ENCODE peak calls at places on chromosomes 1 and 21, in ten cellular contexts. K is H9, E is Right ventricle myocardium inferior, L is thoracic aorta, Z is neuronal stem cell, N is EL, F is neural progenitor cell, X is NCI-H1092, C is posterior cingulate gyrus, Y is GM10248. S is an unnamed sample.

GRCh38 chr21:44051462-44051941 is 39.4 kb downstream of the TRAPPC10 start:
- DNase-seq in K (no peak), E (peak; percentile 75), L (no peak), Z (no peak), N (no peak), F (no peak), X (no peak), C (peak; percentile 47), Y (no peak), S (no peak)

GRCh38 chr1:8388732-8389562 is 71.0 kb downstream of the SLC45A1 start:
- DNase-seq in K (no peak), E (no peak), L (no peak), Z (no peak), N (no peak), F (no peak), X (no peak), C (no peak), Y (no peak), S (no peak)

GRCh38 chr1:235297579-235297978 is 30.4 kb downstream of the ARID4B start:
- DNase-seq in K (no peak), E (no peak), L (no peak), Z (no peak), N (peak; percentile 18), F (no peak), X (no peak), C (no peak), Y (no peak), S (no peak)

GRCh38 chr1:108884968-108885367 is 8.2 kb downstream of the GPSM2 start:
- DNase-seq in K (no peak), E (no peak), L (no peak), Z (no peak), N (no peak), F (no peak), X (no peak), C (no peak), Y (no peak), S (no peak)

GRCh38 chr1:17605582-17606344 is 66.3 kb downstream of the ARHGEF10L start:
- DNase-seq in K (no peak), E (no peak), L (peak; percentile 49), Z (no peak), N (no peak), F (no peak), X (peak; percentile 80), C (no peak), Y (no peak), S (no peak)

GRCh38 chr1:26274801-26275425 is 5.0 kb upstream of the SH3BGRL3 start:
- DNase-seq in K (no peak), E (no peak), L (no peak), Z (no peak), N (peak; percentile 50), F (no peak), X (no peak), C (no peak), Y (no peak), S (no peak)

GRCh38 chr1:48810740-48811139 is 34.0 kb upstream of the BEND5 start:
- DNase-seq in K (no peak), E (no peak), L (no peak), Z (no peak), N (no peak), F (no peak), X (no peak), C (no peak), Y (no peak), S (no peak)

GRCh38 chr1:145892486-145893087 is 6.9 kb upstream of the ANKRD35 start:
- DNase-seq in K (no peak), E (no peak), L (no peak), Z (no peak), N (peak; percentile 34), F (no peak), X (peak; percentile 54), C (no peak), Y (no peak), S (no peak)

GRCh38 chr1:180611016-180611930 is 20.5 kb upstream of the XPR1 start:
- DNase-seq in K (no peak), E (no peak), L (no peak), Z (no peak), N (peak; percentile 30), F (no peak), X (no peak), C (no peak), Y (no peak), S (peak; percentile 88)

GRCh38 chr1:214135886-214136285 is 145.1 kb upstream of the SMYD2 start:
- DNase-seq in K (peak; percentile 47), E (no peak), L (no peak), Z (no peak), N (peak; percentile 43), F (no peak), X (no peak), C (no peak), Y (no peak), S (no peak)

GRCh38 chr1:29900727-29901126 is 664.4 kb downstream of the PTPRU start:
- DNase-seq in K (no peak), E (no peak), L (no peak), Z (no peak), N (no peak), F (no peak), X (peak; percentile 86), C (no peak), Y (no peak), S (no peak)

GRCh38 chr21:42350271-42350885 is 416 bp downstream of the TFF2 start:
- DNase-seq in K (no peak), E (no peak), L (no peak), Z (no peak), N (no peak), F (no peak), X (no peak), C (no peak), Y (no peak), S (no peak)

GRCh38 chr1:230794431-230794830 is 47.2 kb downstream of the CAPN9 start:
- DNase-seq in K (no peak), E (no peak), L (no peak), Z (no peak), N (peak; percentile 8), F (no peak), X (no peak), C (peak; percentile 56), Y (no peak), S (no peak)

GRCh38 chr1:108357802-108358201 is 92.3 kb upstream of the NBPF6 start:
- DNase-seq in K (no peak), E (no peak), L (no peak), Z (no peak), N (no peak), F (no peak), X (no peak), C (no peak), Y (no peak), S (no peak)

GRCh38 chr1:84883286-84883685 is 9.7 kb downstream of the LPAR3 start:
- DNase-seq in K (no peak), E (no peak), L (no peak), Z (no peak), N (peak; percentile 47), F (no peak), X (no peak), C (no peak), Y (no peak), S (no peak)

GRCh38 chr1:62912028-62912638 is 128.2 kb downstream of the ATG4C start:
- DNase-seq in K (no peak), E (no peak), L (no peak), Z (no peak), N (peak; percentile 16), F (peak; percentile 29), X (no peak), C (no peak), Y (no peak), S (peak; percentile 62)

GRCh38 chr1:178382372-178382771 is 114.4 kb downstream of the CLEC20A start:
- DNase-seq in K (no peak), E (no peak), L (no peak), Z (no peak), N (no peak), F (no peak), X (peak; percentile 5), C (no peak), Y (no peak), S (no peak)

GRCh38 chr1:248630551-248630950 is 4.3 kb downstream of the OR2T11 start:
- DNase-seq in K (no peak), E (no peak), L (no peak), Z (no peak), N (no peak), F (no peak), X (no peak), C (no peak), Y (no peak), S (no peak)

GRCh38 chr21:42747267-42747701 is 93.9 kb downstream of the PDE9A start:
- DNase-seq in K (no peak), E (peak; percentile 63), L (no peak), Z (peak; percentile 17), N (no peak), F (peak; percentile 54), X (no peak), C (no peak), Y (no peak), S (no peak)

GRCh38 chr1:83996621-83997020 is 2.3 kb downstream of the TTLL7 start:
- DNase-seq in K (no peak), E (no peak), L (no peak), Z (no peak), N (peak; percentile 73), F (no peak), X (no peak), C (no peak), Y (no peak), S (no peak)

GRCh38 chr1:2517966-2518365 is 8.4 kb downstream of the PANK4 start:
- DNase-seq in K (no peak), E (no peak), L (no peak), Z (no peak), N (no peak), F (no peak), X (no peak), C (no peak), Y (no peak), S (no peak)

GRCh38 chr1:94543893-94544635 is 2.5 kb upstream of the F3 start:
- DNase-seq in K (no peak), E (no peak), L (no peak), Z (no peak), N (peak; percentile 57), F (no peak), X (no peak), C (no peak), Y (no peak), S (no peak)

S was measured in Karpas-422.